ENCODE peak calls at places on chromosomes 4 and X, in four cellular contexts. W is ELF-1; N is amygdala; M is stimulated activated CD8-positive, alpha-beta memory T cell treated with anti-CD3 and anti-CD28 coated beads, Interleukin-4, amount 100 ng/mL, for 24 hours. Q is an unnamed sample.

GRCh38 chr4:185011408-185011807 is 6.9 kb upstream of the HELT start:
- DNase-seq in N (no peak), M (peak; percentile 30), W (peak; percentile 67), Q (no peak)

GRCh38 chr4:56048621-56049427 is 100.1 kb downstream of the CEP135 start:
- DNase-seq in W (peak; percentile 69), M (no peak), N (peak; percentile 12), Q (peak; percentile 30)

GRCh38 chrX:136200466-136200865 is 50.7 kb downstream of the MAP7D3 start:
- DNase-seq in W (no peak), N (no peak), M (no peak), Q (no peak)

GRCh38 chrX:21800344-21800770 is 39.1 kb upstream of the MBTPS2 start:
- DNase-seq in N (no peak), W (no peak), M (no peak), Q (no peak)

GRCh38 chr4:81827568-81828202 is 356.0 kb upstream of the RASGEF1B start:
- DNase-seq in W (no peak), N (no peak), M (peak; percentile 4), Q (no peak)

GRCh38 chr4:85495621-85496020 is 20.7 kb downstream of the ARHGAP24 start:
- DNase-seq in W (no peak), N (no peak), M (no peak), Q (no peak)

GRCh38 chr4:123408471-123409084 is 12.0 kb downstream of the SPRY1 start:
- DNase-seq in W (no peak), N (no peak), M (no peak), Q (no peak)

GRCh38 chrX:12984629-12985303 is 9.9 kb downstream of the TMSB4X start:
- DNase-seq in N (no peak), M (no peak), W (no peak), Q (no peak)

GRCh38 chr4:140427104-140427918 is at the start of gene CLGN:
- DNase-seq in M (peak; percentile 45), W (peak; percentile 91), N (peak; percentile 10), Q (peak; percentile 67)

GRCh38 chrX:68186552-68187262 is 246.6 kb downstream of the OPHN1 start:
- DNase-seq in W (no peak), N (no peak), M (no peak), Q (no peak)

GRCh38 chrX:150036181-150036580 is 97.9 kb upstream of the EOLA2 start:
- DNase-seq in M (no peak), N (no peak), W (no peak), Q (no peak)

GRCh38 chr4:67725981-67726380 is 25.0 kb upstream of the UBA6 start:
- DNase-seq in N (no peak), M (no peak), W (no peak), Q (no peak)

GRCh38 chr4:142331132-142331531 is 515.0 kb downstream of the INPP4B start:
- DNase-seq in N (no peak), W (no peak), M (no peak), Q (no peak)

GRCh38 chr4:174216935-174217272 is 66.6 kb downstream of the FBXO8 start:
- DNase-seq in W (no peak), N (no peak), M (no peak), Q (no peak)

GRCh38 chr4:165326831-165327210 is 648 bp upstream of the MSMO1 start:
- DNase-seq in W (peak; percentile 39), N (no peak), M (no peak), Q (no peak)

GRCh38 chr4:38385286-38386010 is 278.6 kb upstream of the KLF3 start:
- DNase-seq in N (no peak), W (no peak), M (no peak), Q (no peak)

GRCh38 chrX:118577041-118577440 is 81.4 kb downstream of the DOCK11 start:
- DNase-seq in N (no peak), M (no peak), W (no peak), Q (no peak)

GRCh38 chr4:40301592-40301991 is 33.5 kb upstream of the CHRNA9 start:
- DNase-seq in N (no peak), W (no peak), M (no peak), Q (no peak)

GRCh38 chr4:15702941-15703403 is at the start of gene BST1:
- DNase-seq in M (peak; percentile 22), W (peak; percentile 64), N (peak; percentile 22), Q (peak; percentile 25)

GRCh38 chrX:123988423-123989116 is 27.1 kb downstream of the STAG2 start:
- DNase-seq in N (no peak), M (no peak), W (no peak), Q (no peak)

GRCh38 chrX:103585421-103586313 is at the start of gene TCEAL4:
- DNase-seq in W (peak; percentile 53), M (peak; percentile 42), N (peak; percentile 53), Q (peak; percentile 16)

GRCh38 chr4:23015821-23016220 is 323.1 kb downstream of the GBA3 start:
- DNase-seq in N (no peak), W (no peak), M (no peak), Q (no peak)

GRCh38 chr4:107994894-107995293 is 5.2 kb downstream of the HADH start:
- DNase-seq in N (no peak), W (no peak), M (no peak), Q (no peak)

GRCh38 chr4:28007693-28008092 is 1147.1 kb downstream of the STIM2 start:
- DNase-seq in N (peak; percentile 39), W (no peak), M (no peak), Q (no peak)

GRCh38 chr4:8838911-8839431 is 32.7 kb downstream of the HMX1 start:
- DNase-seq in N (no peak), M (no peak), W (peak; percentile 3), Q (no peak)

GRCh38 chr4:89111833-89112563 is 665 bp downstream of the TIGD2 start:
- DNase-seq in W (peak; percentile 36), M (no peak), N (no peak), Q (peak; percentile 19)

GRCh38 chrX:133857648-133858269 is 127.6 kb downstream of the GPC3 start:
- DNase-seq in W (no peak), M (no peak), N (no peak), Q (no peak)

GRCh38 chr4:93814141-93814540 is 14.4 kb upstream of the ATOH1 start:
- DNase-seq in N (no peak), W (no peak), M (no peak), Q (no peak)

GRCh38 chr4:153261922-153262321 is 57.7 kb downstream of the TRIM2 start:
- DNase-seq in N (no peak), M (no peak), W (no peak), Q (no peak)

GRCh38 chr4:121666091-121666679 is 30.6 kb downstream of the ANXA5 start:
- DNase-seq in N (no peak), M (no peak), W (no peak), Q (no peak)

GRCh38 chr4:31617667-31618066 is 897.5 kb downstream of the PCDH7 start:
- DNase-seq in M (no peak), N (no peak), W (no peak), Q (no peak)

GRCh38 chrX:9940397-9940796 is 26.8 kb upstream of the CLDN34 start:
- DNase-seq in M (no peak), N (no peak), W (no peak), Q (no peak)

GRCh38 chrX:48960291-48960690 is 2.9 kb upstream of the OTUD5 start:
- DNase-seq in N (no peak), M (no peak), W (no peak), Q (no peak)

GRCh38 chr4:185640809-185641675 is 105.7 kb upstream of the PDLIM3 start:
- DNase-seq in W (no peak), M (no peak), N (no peak), Q (no peak)

GRCh38 chr4:156197216-156197615 is 243.6 kb upstream of the CTSO start:
- DNase-seq in M (no peak), N (no peak), W (no peak), Q (no peak)

GRCh38 chr4:150232029-150232428 is 153.8 kb downstream of the DCLK2 start:
- DNase-seq in N (no peak), W (no peak), M (no peak), Q (no peak)

GRCh38 chr4:162241857-162242256 is 78.1 kb upstream of the FSTL5 start:
- DNase-seq in W (no peak), M (no peak), N (no peak), Q (no peak)

GRCh38 chr4:78057600-78058560 is 757 bp downstream of the FRAS1 start:
- DNase-seq in N (no peak), W (peak; percentile 69), M (no peak), Q (peak; percentile 43)